ENCODE peak calls at places on chromosomes 1 and 21, in four cellular contexts. N, W, M and R are unnamed samples.

GRCh38 chr1:161440312-161440894 is 64.9 kb upstream of the FCGR2A start:
- DNase-seq in N (peak), W (peak), M (peak), R (peak)

GRCh38 chr1:209657140-209657879 is 5.1 kb upstream of the LAMB3 start:
- DNase-seq in N (peak), W (no peak), M (no peak), R (peak)

GRCh38 chr1:111481387-111482221 is 7.8 kb downstream of the C1orf162 start:
- DNase-seq in N (peak), W (peak), M (peak), R (peak)

GRCh38 chr1:186094170-186094569 is 280.9 kb downstream of the TPR start:
- DNase-seq in N (peak), W (no peak), M (peak), R (peak)

GRCh38 chr1:160116277-160117147 is 953 bp downstream of the ATP1A2 start:
- DNase-seq in N (peak), W (no peak), M (peak), R (no peak)

GRCh38 chr1:114509596-114510234 is 1.3 kb downstream of the TRIM33 start:
- DNase-seq in N (peak), W (no peak), M (no peak), R (no peak)

GRCh38 chr1:36224537-36225297 is 474 bp downstream of the THRAP3 start:
- DNase-seq in N (peak), W (peak), M (peak), R (peak)

GRCh38 chr1:80540605-80541004 is 1260.1 kb upstream of the ADGRL2 start:
- DNase-seq in N (peak), W (no peak), M (peak), R (peak)

GRCh38 chr1:68479501-68479900 is 17.4 kb downstream of the DEPDC1 start:
- DNase-seq in N (no peak), W (no peak), M (no peak), R (no peak)

GRCh38 chr1:172352435-172352834 is 68.0 kb upstream of the C1orf105 start:
- DNase-seq in N (peak), W (no peak), M (peak), R (no peak)

GRCh38 chr1:31811605-31812004 is 4.2 kb downstream of the SPOCD1 start:
- DNase-seq in N (peak), W (peak), M (peak), R (peak)

GRCh38 chr1:57532299-57532698 is 108.4 kb upstream of the DAB1 start:
- DNase-seq in N (no peak), W (no peak), M (no peak), R (no peak)

GRCh38 chr1:1315435-1315901 is 7.1 kb downstream of the PUSL1 start:
- DNase-seq in N (no peak), W (peak), M (no peak), R (no peak)

GRCh38 chr1:178536844-178537371 is 24.0 kb downstream of the TEX35 start:
- DNase-seq in N (peak), W (no peak), M (peak), R (peak)

GRCh38 chr1:213327318-213327667 is 276.3 kb downstream of the RPS6KC1 start:
- DNase-seq in N (peak), W (no peak), M (peak), R (peak)

GRCh38 chr1:214074477-214074876 is 86.7 kb downstream of the PROX1 start:
- DNase-seq in N (no peak), W (no peak), M (no peak), R (no peak)

GRCh38 chr1:205714906-205715246 is 34.6 kb upstream of the SLC45A3 start:
- DNase-seq in N (no peak), W (no peak), M (no peak), R (no peak)

GRCh38 chr1:194347184-194347583 is 1160.8 kb upstream of the B3GALT2 start:
- DNase-seq in N (no peak), W (no peak), M (peak), R (no peak)

GRCh38 chr1:5975133-5975880 is 16.9 kb downstream of the NPHP4 start:
- DNase-seq in N (peak), W (peak), M (peak), R (no peak)

GRCh38 chr1:25099343-25099951 is 132.9 kb downstream of the SYF2 start:
- DNase-seq in N (peak), W (no peak), M (no peak), R (peak)

GRCh38 chr1:89986020-89986419 is 8.9 kb upstream of the ZNF326 start:
- DNase-seq in N (peak), W (no peak), M (no peak), R (no peak)

GRCh38 chr1:75550559-75550958 is 60.4 kb downstream of the SLC44A5 start:
- DNase-seq in N (no peak), W (no peak), M (no peak), R (no peak)

GRCh38 chr1:72394457-72394856 is 112.1 kb upstream of the NEGR1 start:
- DNase-seq in N (no peak), W (no peak), M (no peak), R (no peak)

GRCh38 chr1:110420023-110420662 is 12.6 kb upstream of the LAMTOR5 start:
- DNase-seq in N (no peak), W (no peak), M (no peak), R (no peak)

GRCh38 chr1:226884116-226884515 is 13.7 kb downstream of the PSEN2 start:
- DNase-seq in N (no peak), W (no peak), M (peak), R (no peak)

GRCh38 chr1:7609311-7609994 is 161.6 kb upstream of the VAMP3 start:
- DNase-seq in N (no peak), W (no peak), M (no peak), R (no peak)

GRCh38 chr1:172976222-172977041 is 74.3 kb downstream of the TNFSF18 start:
- DNase-seq in N (peak), W (no peak), M (peak), R (no peak)

GRCh38 chr21:45571641-45572040 is 29.4 kb upstream of the SLC19A1 start:
- DNase-seq in N (no peak), W (peak), M (no peak), R (no peak)

GRCh38 chr21:29305068-29305467 is 6.3 kb downstream of the BACH1 start:
- DNase-seq in N (no peak), W (no peak), M (no peak), R (no peak)

GRCh38 chr21:42233067-42233981 is 14.4 kb downstream of the ABCG1 start:
- DNase-seq in N (peak), W (peak), M (peak), R (peak)

GRCh38 chr1:8627728-8628127 is 189.7 kb downstream of the RERE start:
- DNase-seq in N (no peak), W (no peak), M (no peak), R (no peak)

DNA sequence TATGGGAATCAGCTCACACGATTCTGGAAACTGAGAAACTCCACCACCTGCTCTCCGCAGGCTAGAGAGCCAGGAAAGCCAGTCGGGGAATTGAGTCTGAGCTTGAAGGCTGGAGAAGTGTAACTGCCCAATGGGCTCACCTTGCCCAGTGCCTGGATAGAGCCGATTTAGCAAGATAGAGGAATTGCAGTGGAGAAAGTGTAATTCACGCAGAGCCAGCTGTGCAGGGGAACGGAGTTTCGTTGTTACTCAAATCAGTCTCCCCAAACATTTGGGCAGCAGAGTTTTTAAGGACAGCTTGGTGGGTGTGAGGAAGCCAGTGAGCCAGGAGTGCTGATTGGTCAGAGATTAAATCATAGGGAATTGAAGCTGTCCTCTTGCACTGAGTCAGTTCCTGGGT is 28.5 kb upstream of the NLRP3 start:
- DNase-seq in N (no peak), W (no peak), M (no peak), R (no peak)
- H4K8ac ChIP-seq in N (no peak), W (no peak), M (no peak), R (no peak)

GRCh38 chr1:228213917-228214808 is 6.3 kb downstream of the OBSCN start:
- DNase-seq in N (no peak), W (no peak), M (no peak), R (no peak)
- H4K8ac ChIP-seq in N (peak), W (no peak), M (peak), R (no peak)

GRCh38 chr1:54404263-54404662 is 1.9 kb downstream of the SSBP3 start:
- DNase-seq in N (no peak), W (no peak), M (no peak), R (no peak)
- H4K8ac ChIP-seq in N (peak), W (no peak), M (peak), R (no peak)

DNA sequence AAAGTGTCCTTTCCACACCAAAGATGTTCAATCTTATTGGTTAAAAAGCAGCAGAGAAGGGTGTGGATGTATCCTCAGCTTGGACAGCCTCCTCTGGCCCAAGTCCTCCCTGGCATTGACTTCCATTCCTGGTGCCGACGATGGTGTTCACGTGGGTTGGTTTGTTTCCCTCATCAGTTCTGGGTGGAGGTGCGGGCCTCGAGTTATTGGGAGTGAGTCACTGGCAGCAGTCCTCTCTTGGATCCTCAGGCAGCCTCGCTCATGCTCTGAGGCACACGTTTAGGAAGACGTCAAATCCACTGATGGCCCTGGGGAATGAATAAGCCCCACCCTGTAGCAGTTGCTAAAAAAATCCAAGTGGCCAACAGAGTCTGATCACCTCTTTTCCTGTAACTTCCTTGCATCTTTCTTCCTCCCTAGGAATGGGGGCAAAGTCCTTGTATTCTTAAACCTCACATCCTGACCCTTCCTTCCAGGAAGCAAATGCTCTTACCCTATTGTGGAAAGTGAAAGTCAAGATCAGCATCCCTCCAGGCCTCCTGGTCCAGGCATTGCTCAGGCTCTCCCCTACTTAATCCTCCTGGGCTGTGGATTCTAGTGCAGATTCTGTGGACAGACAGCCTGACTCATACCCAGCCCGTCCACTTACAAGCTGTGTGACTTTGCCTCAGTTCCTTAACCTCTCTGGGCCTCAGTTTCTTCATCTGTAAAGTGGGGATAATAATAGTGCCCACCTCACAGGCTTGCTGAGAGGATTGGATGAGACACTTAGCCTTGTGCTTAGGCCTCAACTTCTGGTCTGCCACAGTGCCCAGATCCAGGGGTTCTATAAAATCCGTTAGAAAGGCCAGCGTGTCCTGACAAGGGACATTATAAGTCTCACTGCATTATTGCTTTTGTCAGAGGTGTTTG is 111.1 kb downstream of the TLR5 start:
- DNase-seq in N (no peak), W (peak), M (no peak), R (peak)
- H4K8ac ChIP-seq in N (no peak), W (no peak), M (no peak), R (peak)

GRCh38 chr1:153774780-153775431 is at the start of gene SLC27A3:
- DNase-seq in N (no peak), W (peak), M (no peak), R (peak)
- H4K8ac ChIP-seq in N (peak), W (no peak), M (peak), R (peak)

DNA sequence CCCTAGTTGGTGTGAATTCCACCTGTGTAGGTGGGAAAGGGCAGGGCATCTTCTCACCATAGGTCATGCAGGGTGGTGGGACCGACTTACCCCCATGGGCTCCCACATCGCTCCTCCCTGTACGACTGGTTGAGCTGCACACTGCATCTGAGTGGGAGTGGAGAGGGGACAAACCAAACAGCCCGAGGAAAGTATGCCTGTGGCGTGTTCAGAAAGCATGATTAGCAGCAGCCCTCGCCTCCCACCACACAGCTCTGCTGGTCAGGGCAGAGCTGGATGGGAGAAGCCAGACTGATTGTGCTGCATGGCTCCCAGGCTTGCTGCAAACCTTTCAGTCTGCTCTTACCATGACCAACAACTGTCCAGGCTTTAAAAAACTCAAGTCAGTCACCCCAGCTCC is 24.4 kb downstream of the VANGL1 start:
- DNase-seq in N (no peak), W (no peak), M (no peak), R (no peak)
- H4K8ac ChIP-seq in N (no peak), W (no peak), M (no peak), R (no peak)

DNA sequence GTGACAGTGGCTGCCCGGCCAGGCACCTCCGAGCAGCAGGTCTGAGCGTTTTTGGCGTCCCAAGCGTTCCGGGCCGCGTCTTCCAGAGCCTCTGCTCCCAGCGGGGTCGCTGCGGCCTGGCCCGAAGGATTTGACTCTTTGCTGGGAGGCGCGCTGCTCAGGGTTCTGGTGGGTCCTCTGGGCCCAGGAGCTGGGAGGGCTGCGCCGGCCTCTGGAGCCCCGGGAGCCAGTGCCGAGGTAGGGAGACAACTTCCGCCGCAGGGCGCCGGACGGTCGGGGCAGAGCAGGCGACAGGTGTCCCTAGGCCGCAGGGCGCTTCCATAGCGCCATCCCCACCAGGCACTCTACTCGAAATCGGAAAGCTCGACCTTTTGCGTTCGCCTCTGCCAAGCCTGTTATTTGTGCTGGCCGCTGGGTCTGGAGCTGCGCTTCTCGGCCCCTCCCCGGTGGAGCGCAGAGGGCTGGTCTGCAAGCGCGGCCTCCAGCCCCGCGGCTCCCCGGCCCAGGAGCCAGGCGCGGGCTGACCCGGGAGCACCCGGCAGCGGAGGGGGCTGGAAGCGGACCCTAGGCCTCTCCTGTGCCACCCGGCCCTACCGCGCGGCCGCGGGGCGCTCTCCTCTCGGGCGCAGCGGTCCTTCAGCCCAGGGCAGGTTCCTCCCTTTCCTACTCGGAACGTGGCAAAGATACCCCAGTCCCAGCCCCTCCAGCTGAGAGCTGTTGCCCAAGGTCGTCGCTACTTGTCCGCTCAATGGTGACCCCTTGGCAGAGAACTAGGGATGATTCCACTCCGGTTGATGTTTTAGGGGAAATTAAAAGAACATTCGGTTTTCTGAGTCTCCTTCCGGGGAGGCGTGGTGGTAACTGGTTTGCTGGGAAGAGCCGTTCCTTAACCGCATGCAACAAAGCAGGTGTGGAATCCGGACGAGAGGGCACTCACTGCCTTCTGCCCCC is 2.3 kb downstream of the SIM2 start:
- DNase-seq in N (no peak), W (peak), M (no peak), R (no peak)
- H4K8ac ChIP-seq in N (no peak), W (no peak), M (no peak), R (no peak)

GRCh38 chr21:34870246-34870645 is 178.9 kb downstream of the RUNX1 start:
- DNase-seq in N (no peak), W (no peak), M (no peak), R (peak)
- H4K8ac ChIP-seq in N (no peak), W (no peak), M (peak), R (no peak)